ENCODE peak calls at places on chromosomes 11 and 22, in ten cellular contexts. One of them, this sample, is unnamed.

GRCh38 chr11:36013950-36014349 is 70.1 kb downstream of the LDLRAD3 start:
- DNase-seq in ACHN: no peak
- DNase-seq in progenitor cell of endocrine pancreas: no peak
- DNase-seq in fibroblast of lung: no peak
- DNase-seq in stimulated activated CD4-positive, alpha-beta T cell treated with anti-CD3 and anti-CD28 coated beads, Interleukin-15, amount 100 ng/mL, for 48 hours: no peak
- DNase-seq in KBM-7: no peak
- DNase-seq in GM04503: no peak
- DNase-seq in neuronal stem cell: no peak
- DNase-seq in pons: no peak
- DNase-seq in choroid plexus epithelial cell: no peak
- DNase-seq in this sample: no peak

GRCh38 chr22:21108379-21109115 is 62.8 kb downstream of the LRRC74B start:
- DNase-seq in choroid plexus epithelial cell: peak
- DNase-seq in ACHN: no peak
- DNase-seq in neuronal stem cell: no peak
- DNase-seq in KBM-7: no peak
- DNase-seq in pons: no peak
- DNase-seq in GM04503: no peak
- DNase-seq in fibroblast of lung: peak
- DNase-seq in stimulated activated CD4-positive, alpha-beta T cell treated with anti-CD3 and anti-CD28 coated beads, Interleukin-15, amount 100 ng/mL, for 48 hours: no peak
- DNase-seq in progenitor cell of endocrine pancreas: no peak
- DNase-seq in this sample: no peak

GRCh38 chr11:123072762-123073161 is 10.8 kb upstream of the HSPA8 start:
- DNase-seq in stimulated activated CD4-positive, alpha-beta T cell treated with anti-CD3 and anti-CD28 coated beads, Interleukin-15, amount 100 ng/mL, for 48 hours: no peak
- DNase-seq in fibroblast of lung: no peak
- DNase-seq in pons: no peak
- DNase-seq in choroid plexus epithelial cell: no peak
- DNase-seq in ACHN: no peak
- DNase-seq in GM04503: no peak
- DNase-seq in KBM-7: no peak
- DNase-seq in neuronal stem cell: no peak
- DNase-seq in progenitor cell of endocrine pancreas: no peak
- DNase-seq in this sample: no peak

GRCh38 chr11:78248191-78248590 is 59.5 kb downstream of the USP35 start:
- DNase-seq in KBM-7: no peak
- DNase-seq in ACHN: no peak
- DNase-seq in pons: no peak
- DNase-seq in progenitor cell of endocrine pancreas: no peak
- DNase-seq in neuronal stem cell: no peak
- DNase-seq in fibroblast of lung: no peak
- DNase-seq in choroid plexus epithelial cell: no peak
- DNase-seq in stimulated activated CD4-positive, alpha-beta T cell treated with anti-CD3 and anti-CD28 coated beads, Interleukin-15, amount 100 ng/mL, for 48 hours: no peak
- DNase-seq in GM04503: no peak
- DNase-seq in this sample: no peak

GRCh38 chr22:37812869-37813678 is 5.3 kb downstream of the GCAT start:
- DNase-seq in progenitor cell of endocrine pancreas: no peak
- DNase-seq in KBM-7: no peak
- DNase-seq in pons: no peak
- DNase-seq in fibroblast of lung: no peak
- DNase-seq in ACHN: no peak
- DNase-seq in neuronal stem cell: no peak
- DNase-seq in stimulated activated CD4-positive, alpha-beta T cell treated with anti-CD3 and anti-CD28 coated beads, Interleukin-15, amount 100 ng/mL, for 48 hours: no peak
- DNase-seq in GM04503: no peak
- DNase-seq in choroid plexus epithelial cell: no peak
- DNase-seq in this sample: no peak

GRCh38 chr11:69699213-69699612 is 4.6 kb downstream of the FGF19 start:
- DNase-seq in fibroblast of lung: no peak
- DNase-seq in neuronal stem cell: no peak
- DNase-seq in KBM-7: no peak
- DNase-seq in progenitor cell of endocrine pancreas: no peak
- DNase-seq in ACHN: no peak
- DNase-seq in GM04503: peak
- DNase-seq in choroid plexus epithelial cell: peak
- DNase-seq in stimulated activated CD4-positive, alpha-beta T cell treated with anti-CD3 and anti-CD28 coated beads, Interleukin-15, amount 100 ng/mL, for 48 hours: no peak
- DNase-seq in pons: no peak
- DNase-seq in this sample: peak

GRCh38 chr11:116960916-116961315 is 123.5 kb upstream of the APOA1 start:
- DNase-seq in KBM-7: no peak
- DNase-seq in choroid plexus epithelial cell: peak
- DNase-seq in fibroblast of lung: peak
- DNase-seq in neuronal stem cell: no peak
- DNase-seq in progenitor cell of endocrine pancreas: no peak
- DNase-seq in GM04503: peak
- DNase-seq in stimulated activated CD4-positive, alpha-beta T cell treated with anti-CD3 and anti-CD28 coated beads, Interleukin-15, amount 100 ng/mL, for 48 hours: no peak
- DNase-seq in pons: no peak
- DNase-seq in ACHN: peak
- DNase-seq in this sample: no peak

GRCh38 chr22:30325065-30325720 is 1.5 kb downstream of the TBC1D10A start:
- DNase-seq in pons: no peak
- DNase-seq in KBM-7: no peak
- DNase-seq in GM04503: peak
- DNase-seq in progenitor cell of endocrine pancreas: no peak
- DNase-seq in choroid plexus epithelial cell: peak
- DNase-seq in fibroblast of lung: peak
- DNase-seq in ACHN: peak
- DNase-seq in stimulated activated CD4-positive, alpha-beta T cell treated with anti-CD3 and anti-CD28 coated beads, Interleukin-15, amount 100 ng/mL, for 48 hours: no peak
- DNase-seq in neuronal stem cell: no peak
- DNase-seq in this sample: no peak

GRCh38 chr11:33867566-33867965 is 24.3 kb downstream of the LMO2 start:
- DNase-seq in stimulated activated CD4-positive, alpha-beta T cell treated with anti-CD3 and anti-CD28 coated beads, Interleukin-15, amount 100 ng/mL, for 48 hours: no peak
- DNase-seq in pons: peak
- DNase-seq in choroid plexus epithelial cell: no peak
- DNase-seq in progenitor cell of endocrine pancreas: no peak
- DNase-seq in neuronal stem cell: no peak
- DNase-seq in fibroblast of lung: no peak
- DNase-seq in ACHN: no peak
- DNase-seq in KBM-7: no peak
- DNase-seq in GM04503: no peak
- DNase-seq in this sample: no peak

GRCh38 chr22:36775589-36775965 is 342 bp downstream of the IFT27 start:
- DNase-seq in neuronal stem cell: peak
- DNase-seq in fibroblast of lung: peak
- DNase-seq in stimulated activated CD4-positive, alpha-beta T cell treated with anti-CD3 and anti-CD28 coated beads, Interleukin-15, amount 100 ng/mL, for 48 hours: peak
- DNase-seq in KBM-7: peak
- DNase-seq in GM04503: no peak
- DNase-seq in progenitor cell of endocrine pancreas: peak
- DNase-seq in pons: peak
- DNase-seq in ACHN: peak
- DNase-seq in choroid plexus epithelial cell: peak
- DNase-seq in this sample: no peak

GRCh38 chr11:102109896-102110760 is at the start of gene YAP1:
- DNase-seq in stimulated activated CD4-positive, alpha-beta T cell treated with anti-CD3 and anti-CD28 coated beads, Interleukin-15, amount 100 ng/mL, for 48 hours: peak
- DNase-seq in fibroblast of lung: peak
- DNase-seq in pons: peak
- DNase-seq in choroid plexus epithelial cell: peak
- DNase-seq in GM04503: peak
- DNase-seq in progenitor cell of endocrine pancreas: peak
- DNase-seq in neuronal stem cell: peak
- DNase-seq in ACHN: peak
- DNase-seq in KBM-7: peak
- DNase-seq in this sample: peak

This sample was measured in upper lobe of right lung.